ENCODE peak calls at places on chromosome 11, in four cellular contexts. O is CD8-positive, alpha-beta T cell; K is cardiac muscle cell; P is fibroblast of mammary gland. C is an unnamed sample.

GRCh38 chr11:33910261-33910959 is 18.5 kb upstream of the LMO2 start:
- DNase-seq in O (no peak), P (peak), K (no peak), C (no peak)

GRCh38 chr11:18710545-18710944 is 12.0 kb downstream of the TMEM86A start:
- DNase-seq in K (no peak), O (no peak), P (no peak), C (no peak)

GRCh38 chr11:114208371-114208770 is 87.8 kb upstream of the NNMT start:
- DNase-seq in O (peak), P (no peak), K (no peak), C (no peak)

GRCh38 chr11:19995131-19995530 is 165.1 kb downstream of the DBX1 start:
- DNase-seq in K (no peak), O (no peak), P (peak), C (no peak)

GRCh38 chr11:118956094-118956846 is at the start of gene UPK2:
- DNase-seq in K (peak), O (peak), P (peak), C (peak)

GRCh38 chr11:2415601-2416380 is 15.2 kb downstream of the TSSC4 start:
- DNase-seq in K (no peak), P (no peak), O (no peak), C (no peak)

GRCh38 chr11:112613051-112613972 is 347.9 kb upstream of the NCAM1 start:
- DNase-seq in O (no peak), P (peak), K (no peak), C (no peak)

GRCh38 chr11:45368697-45369096 is 82.6 kb upstream of the SYT13 start:
- DNase-seq in P (no peak), O (no peak), K (no peak), C (no peak)

GRCh38 chr11:125300791-125301218 is 136.3 kb downstream of the PKNOX2 start:
- DNase-seq in K (no peak), P (peak), O (no peak), C (no peak)

GRCh38 chr11:95577716-95578460 is 211.7 kb downstream of the FAM76B start:
- DNase-seq in O (no peak), P (peak), K (no peak), C (no peak)

GRCh38 chr11:112106070-112106469 is 19.4 kb downstream of the SDHD start:
- DNase-seq in P (no peak), O (no peak), K (no peak), C (no peak)

GRCh38 chr11:119702261-119702591 is 26.8 kb downstream of the NECTIN1 start:
- DNase-seq in P (peak), K (no peak), O (no peak), C (no peak)

GRCh38 chr11:2951235-2952110 is 22.3 kb upstream of the PHLDA2 start:
- DNase-seq in K (no peak), O (no peak), P (peak), C (no peak)

GRCh38 chr11:126638663-126639062 is 283.2 kb downstream of the ST3GAL4 start:
- DNase-seq in O (no peak), K (no peak), P (no peak), C (no peak)

GRCh38 chr11:723120-723883 is 17.3 kb downstream of the EPS8L2 start:
- DNase-seq in P (peak), O (no peak), K (peak), C (no peak)

GRCh38 chr11:1497600-1497999 is 11.0 kb upstream of the MOB2 start:
- DNase-seq in P (no peak), O (no peak), K (no peak), C (no peak)

GRCh38 chr11:114163231-114163631 is 103.7 kb downstream of the ZBTB16 start:
- DNase-seq in O (no peak), P (peak), K (no peak), C (no peak)

GRCh38 chr11:65743928-65744698 is 23.5 kb upstream of the RNASEH2C start:
- DNase-seq in P (peak), O (no peak), K (peak), C (peak)

GRCh38 chr11:830295-831131 is 2.2 kb upstream of the CD151 start:
- DNase-seq in K (peak), O (peak), P (no peak), C (peak)

GRCh38 chr11:116072776-116073175 is 568.6 kb upstream of the CADM1 start:
- DNase-seq in K (no peak), P (no peak), O (no peak), C (peak)

GRCh38 chr11:35089724-35090505 is 49.1 kb upstream of the CD44 start:
- DNase-seq in P (no peak), K (no peak), O (no peak), C (no peak)

GRCh38 chr11:59426361-59427067 is at the start of gene OR5A2:
- DNase-seq in P (no peak), O (no peak), K (no peak), C (no peak)

GRCh38 chr11:1701041-1701807 is 4.2 kb downstream of the KRTAP5-6 start:
- DNase-seq in O (no peak), K (no peak), P (no peak), C (no peak)

GRCh38 chr11:47572715-47573255 is 6.0 kb downstream of the KBTBD4 start:
- DNase-seq in O (no peak), K (no peak), P (peak), C (no peak)

GRCh38 chr11:86670179-86670578 is 2.2 kb downstream of the ME3 start:
- DNase-seq in O (no peak), P (peak), K (no peak), C (no peak)

GRCh38 chr11:75773595-75774353 is 5.2 kb downstream of the DGAT2 start:
- DNase-seq in P (no peak), O (no peak), K (no peak), C (no peak)

GRCh38 chr11:45301537-45302246 is 15.6 kb upstream of the SYT13 start:
- DNase-seq in K (no peak), P (no peak), O (no peak), C (no peak)

GRCh38 chr11:121488145-121488544 is 35.4 kb upstream of the SORL1-AS1 start:
- DNase-seq in P (no peak), O (no peak), K (no peak), C (no peak)

GRCh38 chr11:12840871-12841516 is 166.8 kb downstream of the TEAD1 start:
- DNase-seq in K (no peak), O (no peak), P (peak), C (no peak)

GRCh38 chr11:74024630-74025029 is 15.7 kb upstream of the UCP3 start:
- DNase-seq in O (no peak), K (no peak), P (peak), C (no peak)

GRCh38 chr11:28697920-28698827 is 590.0 kb downstream of the METTL15 start:
- DNase-seq in O (no peak), P (peak), K (peak), C (peak)

GRCh38 chr11:70420008-70420464 is 21.7 kb downstream of the CTTN start:
- DNase-seq in K (no peak), O (no peak), P (peak), C (no peak)

GRCh38 chr11:131370090-131370751 is at the start of gene NTM:
- DNase-seq in O (no peak), P (peak), K (peak), C (no peak)

GRCh38 chr11:93773045-93773477 is 11.0 kb upstream of the MED17 start:
- DNase-seq in O (no peak), P (no peak), K (peak), C (no peak)

GRCh38 chr11:80718611-80719291 is 1277.9 kb upstream of the TENM4 start:
- DNase-seq in K (no peak), O (no peak), P (no peak), C (no peak)

GRCh38 chr11:72229336-72229924 is 4.9 kb downstream of the INPPL1 start:
- DNase-seq in O (no peak), K (no peak), P (no peak), C (no peak)

GRCh38 chr11:64566915-64567882 is 23.8 kb upstream of the SLC22A12 start:
- DNase-seq in P (no peak), O (no peak), K (no peak), C (no peak)

GRCh38 chr11:64564947-64565889 is 25.8 kb upstream of the SLC22A12 start:
- DNase-seq in O (no peak), K (peak), P (no peak), C (no peak)

GRCh38 chr11:64564419-64564818 is 26.6 kb upstream of the SLC22A12 start:
- DNase-seq in O (no peak), K (no peak), P (no peak), C (no peak)

GRCh38 chr11:64568041-64568571 is 22.9 kb upstream of the SLC22A12 start:
- DNase-seq in P (no peak), O (no peak), K (no peak), C (no peak)

DNA sequence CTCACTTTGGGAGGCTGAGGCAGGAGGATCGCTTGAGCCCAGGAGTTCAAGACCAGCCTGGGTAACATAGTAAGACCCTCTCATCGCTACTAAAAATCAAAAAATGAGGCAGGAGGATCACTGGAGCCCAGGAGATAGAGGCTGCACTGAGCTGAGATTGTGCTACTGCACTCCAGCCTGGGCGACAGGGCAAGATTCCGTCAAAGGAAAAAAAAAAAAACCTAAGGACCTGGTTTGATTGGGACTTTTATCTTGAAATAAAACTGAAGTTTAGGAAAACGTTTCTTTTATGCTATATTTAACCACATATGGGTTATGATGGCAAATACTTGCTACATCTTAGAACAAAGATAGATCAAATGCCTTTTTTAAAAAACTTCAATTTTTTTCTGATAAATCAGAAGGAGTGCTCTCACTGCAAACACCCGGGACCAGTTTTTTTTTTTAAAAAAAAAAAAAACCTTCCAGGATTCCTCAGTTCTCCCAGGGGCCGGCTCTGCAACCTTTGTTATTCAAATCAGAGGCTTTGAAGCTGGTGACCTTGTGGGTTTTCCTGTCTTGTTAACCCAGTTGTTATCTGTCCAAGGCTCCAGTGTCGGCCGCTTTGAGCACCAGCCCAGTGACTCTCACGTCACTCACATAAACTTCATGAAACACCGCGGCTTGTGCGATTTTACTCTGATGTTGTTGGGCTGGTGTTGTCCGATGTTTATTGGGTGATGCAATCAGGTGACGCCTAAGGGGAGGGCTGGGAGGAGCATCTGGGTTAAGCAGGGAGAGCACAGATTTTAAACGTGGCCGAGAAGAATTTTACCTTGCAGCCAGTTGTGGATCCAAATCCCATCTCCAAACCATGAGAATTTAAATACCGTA is 24.7 kb upstream of the SLC22A12 start:
- DNase-seq in P (peak), K (peak), O (no peak), C (peak)
- TF ChIP-seq CTCF in P (no peak), K (no peak), O (no peak), C (no peak)

DNA sequence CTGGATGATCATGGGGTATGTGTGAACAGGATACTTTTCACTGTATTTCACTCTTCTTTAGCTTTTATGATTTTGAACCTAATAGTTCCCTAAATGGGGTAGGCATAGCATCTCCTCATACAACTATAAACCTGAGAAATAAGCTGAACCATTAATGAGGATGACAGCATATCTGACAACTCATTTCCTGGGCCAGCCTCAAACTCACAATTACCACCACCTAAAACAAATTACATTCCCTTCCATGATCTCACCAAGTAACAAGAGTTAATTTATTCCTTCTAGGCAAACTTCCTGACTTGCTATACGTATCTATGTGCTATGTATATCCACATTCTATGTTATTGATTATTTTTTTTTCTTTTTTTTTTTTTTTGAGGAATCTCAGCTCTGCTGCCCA is 23.0 kb downstream of the SIK3 start:
- DNase-seq in P (no peak), K (no peak), O (no peak), C (no peak)
- TF ChIP-seq CTCF in P (no peak), K (no peak), O (no peak), C (no peak)

GRCh38 chr11:24779791-24780190 is 282.9 kb downstream of the LUZP2 start:
- DNase-seq in P (no peak), K (peak), O (no peak), C (no peak)
- TF ChIP-seq CTCF in P (no peak), K (peak), O (no peak), C (no peak)

DNA sequence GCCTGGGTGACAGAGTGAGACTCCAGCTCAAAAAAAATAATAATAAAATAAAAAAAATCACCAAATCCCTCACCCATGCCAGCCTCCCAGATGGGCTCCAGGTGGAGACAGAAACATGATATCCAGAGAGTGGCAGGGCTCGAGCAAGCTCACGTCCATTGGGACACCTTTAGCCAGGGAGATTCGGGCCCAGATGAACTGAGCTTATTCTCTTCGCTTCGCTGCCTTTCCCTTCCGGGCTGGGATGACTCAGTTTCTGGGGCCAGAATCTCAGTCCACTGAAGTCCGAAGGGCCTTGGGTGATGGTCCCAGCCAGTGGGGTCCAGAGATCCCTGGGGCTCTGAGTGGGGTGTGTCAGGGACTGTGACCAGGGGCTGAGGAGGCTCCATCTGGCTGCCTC is 23.0 kb upstream of the MYEOV start:
- DNase-seq in O (no peak), K (no peak), P (no peak), C (no peak)
- TF ChIP-seq CTCF in O (no peak), K (no peak), P (no peak), C (no peak)

DNA sequence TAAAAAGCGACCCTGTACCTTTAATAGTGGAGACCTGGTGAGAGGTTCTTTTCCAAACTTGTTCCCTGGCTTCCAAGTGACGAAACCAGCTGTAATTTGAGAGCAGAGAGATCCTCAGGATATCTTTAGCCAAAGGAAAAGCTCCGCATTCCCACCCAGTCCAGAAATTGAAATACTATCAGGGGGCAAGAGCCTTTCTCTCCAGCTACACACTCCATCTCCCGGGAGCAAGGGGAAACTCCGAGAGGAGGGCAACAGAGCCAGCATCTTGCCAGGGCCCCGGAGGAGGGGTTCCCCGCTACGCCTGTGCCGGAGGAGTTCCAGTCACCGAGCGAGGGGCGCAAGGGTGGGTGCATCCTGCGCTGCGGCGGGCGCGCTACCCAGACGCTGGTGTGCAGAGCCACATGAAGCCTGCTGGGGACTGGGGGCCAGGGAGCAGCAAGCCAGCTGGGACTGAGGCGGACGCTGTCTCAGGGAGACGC is at the start of gene FIBIN:
- DNase-seq in P (peak), O (no peak), K (peak), C (peak)
- TF ChIP-seq CTCF in P (no peak), O (no peak), K (no peak), C (no peak)

DNA sequence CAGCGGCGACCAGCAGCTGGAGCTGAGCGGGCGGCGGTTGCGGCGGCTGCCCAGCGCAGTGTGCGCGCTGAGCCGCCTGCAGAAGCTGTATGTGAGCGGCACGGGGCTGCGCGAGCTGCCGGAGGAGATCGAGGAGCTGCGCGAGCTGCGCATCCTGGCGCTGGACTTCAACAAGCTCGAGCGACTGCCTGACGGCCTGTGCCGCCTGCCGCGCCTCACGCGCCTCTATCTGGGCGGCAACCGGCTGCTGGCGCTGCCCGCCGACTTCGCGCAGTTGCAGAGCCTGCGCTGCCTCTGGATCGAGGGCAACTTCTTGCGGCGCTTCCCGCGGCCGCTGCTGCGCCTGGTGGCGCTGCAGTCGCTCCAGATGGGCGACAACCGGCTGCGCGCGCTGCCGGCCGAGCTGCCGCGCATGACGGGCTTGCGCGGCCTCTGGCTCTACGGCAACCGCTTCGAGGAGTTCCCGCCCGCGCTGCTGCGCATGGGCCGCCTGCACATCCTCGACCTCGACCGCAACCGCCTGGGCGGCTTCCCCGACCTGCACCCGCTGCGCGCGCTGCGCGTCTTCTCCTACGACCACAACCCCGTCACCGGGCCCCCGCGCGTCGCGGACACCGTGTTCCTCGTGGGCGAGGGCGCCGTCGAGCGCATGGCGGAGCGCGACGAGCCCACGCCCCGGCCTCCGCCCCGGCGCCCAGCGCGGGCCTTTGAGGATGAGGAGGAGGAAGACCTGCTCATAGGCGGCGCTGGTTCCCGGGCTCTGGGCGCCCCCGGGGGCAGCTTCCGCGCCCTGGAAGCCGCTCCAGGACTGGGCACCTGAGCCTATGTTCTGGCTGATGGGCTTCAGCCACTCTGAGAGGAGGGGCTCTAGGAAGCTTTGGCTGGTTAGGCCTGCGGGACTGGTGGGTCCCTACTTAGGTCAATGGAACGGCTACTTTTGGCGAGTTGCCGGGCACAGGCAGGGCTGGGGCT is 795 bp downstream of the LRRC10B start:
- DNase-seq in O (peak), P (peak), K (peak), C (peak)
- TF ChIP-seq CTCF in O (no peak), P (no peak), K (peak), C (peak)

GRCh38 chr11:67313125-67313890 is 10.0 kb downstream of the SSH3 start:
- DNase-seq in K (no peak), P (no peak), O (no peak), C (no peak)

GRCh38 chr11:67312187-67313021 is 9.1 kb downstream of the SSH3 start:
- DNase-seq in P (no peak), K (no peak), O (peak), C (no peak)

GRCh38 chr11:67310246-67311050 is 7.1 kb downstream of the SSH3 start:
- DNase-seq in P (no peak), K (no peak), O (no peak), C (no peak)

GRCh38 chr11:67311051-67311555 is 7.8 kb downstream of the SSH3 start:
- DNase-seq in K (no peak), P (no peak), O (no peak), C (no peak)

GRCh38 chr11:67311556-67312082 is 8.3 kb downstream of the SSH3 start:
- DNase-seq in P (no peak), K (no peak), O (no peak), C (no peak)
- TF ChIP-seq CTCF in P (no peak), K (no peak), O (no peak), C (no peak)

C was measured in endothelial cell.